ENCODE peak calls at places on chromosomes 12 and 14, in six cellular contexts. B, L, F, J, K and E are unnamed samples.

GRCh38 chr12:14868916-14869315 is 16.7 kb downstream of the MGP start:
- DNase-seq in B (no peak), L (peak; percentile 42), F (no peak), J (peak; percentile 68), K (no peak), E (no peak)

GRCh38 chr12:53174881-53175491 is 5.5 kb upstream of the ZNF740 start:
- DNase-seq in B (no peak), L (peak; percentile 59), F (no peak), J (peak; percentile 67), K (no peak), E (no peak)

GRCh38 chr12:77999074-77999715 is 168.5 kb downstream of the NAV3 start:
- DNase-seq in B (no peak), L (no peak), F (no peak), J (no peak), K (no peak), E (no peak)

GRCh38 chr14:67814826-67815225 is 1.6 kb downstream of the ZFYVE26 start:
- DNase-seq in B (no peak), L (no peak), F (no peak), J (no peak), K (no peak), E (no peak)

GRCh38 chr14:104536942-104537612 is 42.5 kb upstream of the C14orf180 start:
- DNase-seq in B (no peak), L (peak; percentile 57), F (peak; percentile 15), J (peak; percentile 43), K (no peak), E (no peak)

GRCh38 chr12:22100952-22101748 is 55.1 kb downstream of the CMAS start:
- DNase-seq in B (no peak), L (peak; percentile 83), F (peak; percentile 42), J (peak; percentile 46), K (no peak), E (peak; percentile 69)

GRCh38 chr12:76856018-76856644 is 22.7 kb downstream of the CSRP2 start:
- DNase-seq in B (no peak), L (no peak), F (no peak), J (no peak), K (no peak), E (no peak)

GRCh38 chr12:52903285-52903854 is 1.5 kb downstream of the KRT8 start:
- DNase-seq in B (no peak), L (peak; percentile 91), F (peak; percentile 76), J (peak; percentile 76), K (peak; percentile 80), E (no peak)

GRCh38 chr12:10737249-10737648 is 14.1 kb upstream of the YBX3 start:
- DNase-seq in B (no peak), L (no peak), F (no peak), J (peak; percentile 38), K (no peak), E (no peak)

GRCh38 chr12:76637807-76638206 is 78.2 kb upstream of the OSBPL8 start:
- DNase-seq in B (no peak), L (no peak), F (no peak), J (peak; percentile 87), K (no peak), E (no peak)

GRCh38 chr12:96061864-96062453 is 26.6 kb upstream of the LTA4H start:
- DNase-seq in B (peak; percentile 63), L (peak; percentile 91), F (peak; percentile 71), J (peak; percentile 89), K (peak; percentile 72), E (peak; percentile 78)

GRCh38 chr14:67265131-67265530 is 23.9 kb downstream of the PALS1 start:
- DNase-seq in B (no peak), L (peak; percentile 58), F (no peak), J (peak; percentile 51), K (no peak), E (no peak)

GRCh38 chr12:33357181-33357580 is 82.4 kb downstream of the SYT10 start:
- DNase-seq in B (no peak), L (no peak), F (no peak), J (no peak), K (no peak), E (no peak)

GRCh38 chr12:1612196-1612595 is 16.8 kb upstream of the WNT5B start:
- DNase-seq in B (no peak), L (peak; percentile 30), F (no peak), J (no peak), K (no peak), E (no peak)

GRCh38 chr14:99327458-99328250 is 55.7 kb upstream of the BCL11B start:
- DNase-seq in B (no peak), L (no peak), F (no peak), J (no peak), K (peak; percentile 12), E (no peak)

GRCh38 chr12:19034937-19035336 is 94.6 kb upstream of the PLEKHA5 start:
- DNase-seq in B (no peak), L (no peak), F (no peak), J (no peak), K (no peak), E (no peak)

GRCh38 chr12:117816-118345 is 51.3 kb downstream of the IQSEC3 start:
- DNase-seq in B (no peak), L (no peak), F (no peak), J (no peak), K (peak; percentile 13), E (peak; percentile 29)

GRCh38 chr12:51915951-51916350 is 8.6 kb downstream of the ACVRL1 start:
- DNase-seq in B (no peak), L (no peak), F (no peak), J (no peak), K (no peak), E (no peak)

GRCh38 chr12:10048531-10048930 is 18.0 kb downstream of the CLEC9A start:
- DNase-seq in B (no peak), L (no peak), F (no peak), J (no peak), K (no peak), E (no peak)

GRCh38 chr12:44858456-44858855 is 17.7 kb downstream of the NELL2 start:
- DNase-seq in B (no peak), L (no peak), F (no peak), J (no peak), K (no peak), E (no peak)

GRCh38 chr12:44863867-44864266 is 12.2 kb downstream of the NELL2 start:
- DNase-seq in B (no peak), L (no peak), F (no peak), J (no peak), K (no peak), E (no peak)

GRCh38 chr12:44859998-44860689 is 16.0 kb downstream of the NELL2 start:
- DNase-seq in B (no peak), L (no peak), F (no peak), J (no peak), K (no peak), E (no peak)
- H3K27ac ChIP-seq in B (no peak overlapping the region), L (no peak overlapping the region), F (no peak overlapping the region), J (no peak overlapping the region), K (no peak overlapping the region), E (no peak overlapping the region)

GRCh38 chr12:113314121-113314529 is 20.8 kb downstream of the SLC8B1 start:
- DNase-seq in B (no peak), L (peak; percentile 58), F (no peak), J (no peak), K (no peak), E (no peak)

GRCh38 chr12:113318046-113318656 is 16.8 kb downstream of the SLC8B1 start:
- DNase-seq in B (no peak), L (no peak), F (no peak), J (no peak), K (no peak), E (no peak)

GRCh38 chr12:113315358-113315757 is 19.6 kb downstream of the SLC8B1 start:
- DNase-seq in B (no peak), L (no peak), F (no peak), J (no peak), K (no peak), E (no peak)

GRCh38 chr12:113317122-113317521 is 17.8 kb downstream of the SLC8B1 start:
- DNase-seq in B (no peak), L (no peak), F (no peak), J (no peak), K (no peak), E (no peak)

DNA sequence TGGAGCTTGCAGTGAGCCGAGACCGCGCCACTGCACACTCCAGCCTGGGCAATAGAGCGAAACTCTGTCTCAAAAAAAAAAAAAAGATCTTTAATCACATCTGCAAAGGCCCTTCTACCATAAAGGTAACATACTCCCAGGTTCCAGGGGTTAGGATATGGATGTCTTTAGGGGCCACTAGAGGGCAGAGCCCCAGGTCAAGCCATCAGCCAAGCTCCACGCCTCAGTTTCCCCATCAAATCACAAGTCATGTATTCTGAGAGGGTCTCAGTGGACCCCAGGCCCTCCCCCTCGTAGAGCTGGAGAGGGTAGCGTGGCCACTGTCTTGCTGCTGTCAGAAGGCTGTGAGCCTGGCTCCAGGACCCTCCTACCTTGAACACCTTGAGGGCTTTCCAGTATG is 18.8 kb downstream of the SLC8B1 start:
- DNase-seq in B (no peak), L (no peak), F (no peak), J (no peak), K (no peak), E (no peak)
- TF ChIP-seq CTCF in B (no peak), L (peak; percentile 14), F (no peak), J (peak; percentile 48), K (no peak), E (peak; percentile 39)

DNA sequence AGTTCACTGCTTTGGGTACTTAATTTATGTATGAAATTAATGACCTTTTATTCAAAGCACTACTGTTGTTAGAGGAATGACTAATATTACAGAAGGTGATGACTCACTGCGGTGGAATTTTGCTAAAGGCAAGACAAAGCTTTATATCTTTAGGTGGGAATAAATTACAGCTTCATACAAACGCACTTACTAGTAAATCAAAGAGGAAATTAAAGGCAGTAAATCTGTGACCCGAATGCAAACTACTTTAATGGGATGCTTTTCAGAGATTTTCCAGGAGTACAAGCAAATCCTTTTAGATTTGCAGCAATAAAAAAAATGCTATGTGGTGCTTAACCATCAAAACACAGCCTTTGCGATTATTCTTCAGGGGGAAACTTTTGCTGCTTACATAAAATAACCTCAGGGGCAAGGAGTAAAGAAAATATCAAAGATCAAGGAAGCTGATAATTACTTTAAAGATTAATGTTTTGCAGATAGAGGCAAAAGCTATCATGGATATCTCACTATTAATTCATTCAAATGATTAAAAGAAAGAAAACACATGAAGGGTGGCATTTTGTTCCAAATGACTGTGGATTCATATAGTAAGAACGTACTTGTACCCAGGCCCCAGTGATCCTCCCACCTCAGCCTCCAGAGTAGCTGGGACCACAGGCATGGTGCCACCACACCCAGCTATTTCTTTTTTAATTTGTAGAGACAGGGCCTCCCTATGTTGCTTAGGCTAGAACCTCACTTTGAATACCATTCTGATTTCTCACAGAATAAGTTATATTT is 98.9 kb downstream of the DENND5B start:
- DNase-seq in B (no peak), L (peak; percentile 83), F (no peak), J (peak; percentile 89), K (no peak), E (no peak)
- H3K27ac ChIP-seq in B (peak overlapping the region; percentile 45), L (peak overlapping the region; percentile 62), F (no peak overlapping the region), J (peak overlapping the region; percentile 91), K (no peak overlapping the region), E (no peak overlapping the region)

DNA sequence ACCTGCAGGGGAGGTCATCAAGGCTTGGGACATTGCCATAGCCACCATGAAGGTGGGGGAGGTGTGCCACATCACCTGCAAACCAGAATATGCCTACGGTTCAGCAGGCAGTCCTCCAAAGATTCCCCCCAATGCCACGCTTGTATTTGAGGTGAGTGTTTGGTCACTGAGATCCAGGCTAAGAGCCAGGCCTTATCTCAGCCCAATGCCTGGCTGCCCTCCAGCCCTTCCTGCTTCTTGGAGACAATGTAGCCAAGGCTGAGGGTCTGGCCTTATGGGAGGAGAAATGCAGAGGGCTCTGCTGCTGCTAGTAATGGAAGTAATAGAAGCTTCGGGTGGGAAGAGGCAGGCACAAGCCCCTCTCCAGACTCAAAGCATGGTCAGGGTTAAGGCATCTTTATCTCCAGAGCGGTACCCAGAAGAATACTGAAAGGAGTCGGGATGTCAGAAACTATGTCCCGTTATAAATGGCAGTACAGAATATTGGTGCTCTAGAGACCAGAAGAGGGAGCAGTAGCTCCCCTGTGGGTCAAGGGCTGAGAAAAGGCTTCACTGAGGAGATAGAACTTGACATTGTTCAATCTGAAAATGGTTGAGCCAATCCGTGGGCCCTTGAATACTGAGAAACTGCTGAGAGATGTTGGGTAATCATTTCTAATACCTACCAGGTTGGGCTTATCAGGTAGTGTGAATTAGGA is 3.1 kb downstream of the FKBP4 start:
- DNase-seq in B (no peak), L (peak; percentile 69), F (peak; percentile 58), J (no peak), K (peak; percentile 76), E (no peak)
- TF ChIP-seq CTCF in B (no peak), L (peak; percentile 31), F (peak; percentile 41), J (no peak), K (no peak), E (no peak)